ENCODE peak calls at places on chromosomes 5 and 9, in eight cellular contexts. J, R, H, W, S, E, Z and X are unnamed samples.

GRCh38 chr5:133340002-133340755 is 272.2 kb downstream of the FSTL4 start:
- DNase-seq in J (no peak), R (no peak), H (no peak), W (no peak), S (no peak), E (no peak), Z (no peak), X (no peak)

GRCh38 chr9:6973762-6974161 is 216.0 kb downstream of the KDM4C start:
- DNase-seq in J (peak; percentile 58), R (no peak), H (peak; percentile 18), W (no peak), S (no peak), E (no peak), Z (peak; percentile 58), X (no peak)

GRCh38 chr5:96177303-96177869 is 215.7 kb upstream of the ELL2 start:
- DNase-seq in J (peak; percentile 40), R (no peak), H (no peak), W (no peak), S (no peak), E (no peak), Z (peak; percentile 73), X (peak; percentile 12)

GRCh38 chr5:42740920-42741319 is 15.7 kb upstream of the CCDC152 start:
- DNase-seq in J (no peak), R (no peak), H (no peak), W (no peak), S (no peak), E (no peak), Z (no peak), X (no peak)

GRCh38 chr9:28620011-28620410 is 1046.7 kb upstream of the C9orf72 start:
- DNase-seq in J (no peak), R (no peak), H (no peak), W (no peak), S (no peak), E (no peak), Z (no peak), X (no peak)

GRCh38 chr9:114218264-114219120 is 63.2 kb downstream of the COL27A1 start:
- DNase-seq in J (no peak), R (no peak), H (no peak), W (no peak), S (no peak), E (no peak), Z (no peak), X (no peak)

GRCh38 chr9:5442400-5443011 is 4.8 kb upstream of the PLGRKT start:
- DNase-seq in J (peak; percentile 57), R (peak; percentile 17), H (peak; percentile 53), W (peak; percentile 73), S (no peak), E (peak; percentile 25), Z (no peak), X (no peak)

GRCh38 chr5:149227168-149227826 is 44.4 kb upstream of the AFAP1L1 start:
- DNase-seq in J (peak; percentile 59), R (no peak), H (no peak), W (no peak), S (no peak), E (no peak), Z (no peak), X (peak; percentile 57)

GRCh38 chr5:68216737-68217231 is 1.2 kb downstream of the PIK3R1 start:
- DNase-seq in J (no peak), R (no peak), H (no peak), W (no peak), S (no peak), E (peak; percentile 31), Z (no peak), X (no peak)

GRCh38 chr5:125298258-125298657 is 551.8 kb upstream of the ZNF608 start:
- DNase-seq in J (no peak), R (no peak), H (no peak), W (peak; percentile 8), S (no peak), E (no peak), Z (no peak), X (no peak)

GRCh38 chr5:23071682-23072081 is 218.5 kb upstream of the CDH12 start:
- DNase-seq in J (no peak), R (no peak), H (no peak), W (no peak), S (no peak), E (no peak), Z (no peak), X (no peak)

GRCh38 chr5:147234825-147235635 is at the start of gene STK32A:
- DNase-seq in J (no peak), R (no peak), H (no peak), W (peak; percentile 93), S (no peak), E (no peak), Z (no peak), X (no peak)

GRCh38 chr9:70257512-70257911 is 1.3 kb upstream of the SMC5 start:
- DNase-seq in J (no peak), R (no peak), H (no peak), W (no peak), S (no peak), E (no peak), Z (no peak), X (no peak)

DNA sequence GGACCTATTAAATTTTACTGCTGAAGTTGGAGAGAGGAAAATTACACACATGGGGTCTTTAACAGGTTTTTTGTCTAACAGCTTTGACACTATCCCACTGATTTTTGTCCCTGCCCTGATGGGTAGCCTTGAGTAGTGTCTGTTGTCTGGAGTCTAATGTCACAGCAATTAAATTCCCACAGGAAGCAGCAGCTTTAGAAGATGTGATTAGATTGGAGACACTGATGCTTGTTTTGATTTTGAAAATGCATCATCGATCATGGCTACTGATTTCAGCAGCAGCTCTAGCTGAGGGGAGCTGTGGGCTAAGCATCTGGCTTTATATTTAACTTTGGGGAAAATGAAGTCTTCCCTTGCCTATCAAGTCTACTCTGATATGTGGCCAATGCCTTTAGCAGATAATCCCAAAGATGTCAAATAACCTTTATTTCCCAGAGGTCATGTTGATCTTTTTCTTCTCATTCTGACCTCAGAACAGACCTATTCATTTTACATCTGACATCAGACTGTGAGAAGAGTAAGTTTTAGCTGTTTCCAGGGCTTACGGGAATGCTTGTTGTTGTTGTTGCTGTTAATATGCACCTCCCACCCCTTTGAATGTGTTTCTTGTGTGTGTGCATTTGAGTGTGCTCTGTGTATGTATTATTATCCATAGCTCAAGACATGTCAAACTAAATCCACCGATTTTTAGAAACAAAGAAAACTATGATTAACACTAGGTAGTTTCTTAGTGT is 704.9 kb upstream of the NUDT12 start:
- DNase-seq in J (no peak), R (no peak), H (no peak), W (no peak), S (no peak), E (no peak), Z (no peak), X (no peak)
- TF ChIP-seq REST in J (no peak), R (no peak), H (no peak), W (no peak), S (no peak), E (no peak), Z (no peak), X (no peak)

DNA sequence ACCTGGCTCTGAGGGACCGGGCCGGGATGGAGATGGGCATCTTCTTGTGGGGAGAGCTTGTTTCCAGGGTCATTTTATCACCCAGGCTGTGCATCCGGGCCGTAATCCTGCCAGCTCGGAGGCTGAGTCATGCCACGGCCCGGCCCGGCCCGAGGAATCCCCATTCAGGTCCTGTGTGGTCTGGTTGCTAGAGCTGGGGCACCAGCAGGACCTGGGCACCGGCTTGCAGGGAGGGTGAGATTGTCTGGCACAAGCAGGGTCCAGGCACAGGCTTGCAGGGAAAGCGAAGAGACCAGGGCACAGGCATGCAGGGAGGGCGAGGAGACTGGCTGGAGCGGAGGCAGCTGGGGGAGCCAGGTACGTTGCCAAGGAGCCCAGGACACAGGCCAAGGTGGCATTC is 106.8 kb downstream of the RXRA start:
- DNase-seq in J (no peak), R (no peak), H (no peak), W (no peak), S (no peak), E (no peak), Z (no peak), X (no peak)
- TF ChIP-seq REST in J (no peak), R (no peak), H (no peak), W (no peak), S (no peak), E (no peak), Z (no peak), X (no peak)

DNA sequence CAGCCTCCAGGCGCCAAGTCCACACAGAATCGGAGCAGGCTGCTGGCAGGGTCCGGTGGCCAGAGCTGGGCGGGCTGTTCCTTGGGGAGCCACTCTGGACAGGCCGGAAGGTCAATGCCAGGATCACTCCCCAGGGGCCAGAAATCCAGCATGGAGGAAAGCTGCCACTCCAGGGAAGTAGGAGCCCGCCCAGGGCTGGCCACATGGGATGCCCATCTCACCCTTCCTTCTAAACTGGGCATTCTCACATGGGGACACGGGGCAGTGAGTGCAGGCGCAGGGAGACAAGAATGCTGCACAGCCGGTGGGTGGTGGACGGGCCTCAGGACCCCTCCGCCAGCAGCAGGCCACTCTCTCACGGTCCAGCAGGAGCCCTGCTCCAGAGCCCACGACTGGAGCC is 58.2 kb downstream of the ADAMTS2 start:
- DNase-seq in J (no peak), R (no peak), H (no peak), W (no peak), S (no peak), E (no peak), Z (no peak), X (no peak)
- TF ChIP-seq REST in J (no peak), R (no peak), H (no peak), W (no peak), S (no peak), E (no peak), Z (no peak), X (no peak)

GRCh38 chr5:110045153-110045552 is 355.4 kb downstream of the MAN2A1 start:
- DNase-seq in J (no peak), R (no peak), H (no peak), W (peak; percentile 51), S (no peak), E (no peak), Z (no peak), X (no peak)
- TF ChIP-seq REST in J (no peak), R (no peak), H (no peak), W (no peak), S (no peak), E (no peak), Z (no peak), X (no peak)

DNA sequence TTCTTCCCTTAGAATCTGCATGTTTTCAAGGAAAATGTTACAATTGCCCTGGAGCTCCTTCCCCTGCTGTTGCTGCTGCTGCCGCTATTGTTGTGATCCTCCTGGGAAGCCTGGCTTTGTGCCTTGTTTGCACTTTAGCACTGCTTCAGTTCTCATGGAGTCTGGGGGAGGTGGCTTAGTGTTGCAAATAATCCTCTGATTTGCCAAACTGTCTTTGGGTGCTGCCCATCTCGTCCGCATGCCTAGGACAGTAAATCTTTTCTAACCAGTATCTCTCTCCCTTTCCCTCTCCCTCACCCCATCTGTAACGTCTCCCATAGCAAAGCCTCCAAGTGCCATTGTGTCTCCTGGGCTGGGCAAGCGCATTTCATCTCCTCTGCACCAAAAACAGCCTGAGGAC is 30.3 kb downstream of the FAM240B start:
- DNase-seq in J (no peak), R (no peak), H (no peak), W (peak; percentile 85), S (no peak), E (no peak), Z (no peak), X (no peak)
- TF ChIP-seq REST in J (no peak), R (no peak), H (no peak), W (no peak), S (no peak), E (no peak), Z (no peak), X (no peak)